ENCODE peak calls at places on chromosomes 16 and 17, in nine cellular contexts. H, D, N, M, L, O, J, S and U are unnamed samples.

GRCh38 chr17:1769826-1770477 is 8.1 kb downstream of the SERPINF1 start:
- DNase-seq in H (no peak), D (no peak), N (no peak), M (no peak), L (no peak), O (no peak), J (peak), S (no peak), U (no peak)

GRCh38 chr17:31724619-31725018 is 134.4 kb downstream of the COPRS start:
- DNase-seq in H (no peak), D (no peak), N (no peak), M (no peak), L (no peak), O (no peak), J (peak), S (peak), U (no peak)

GRCh38 chr16:53153130-53153529 is 98.3 kb downstream of the CHD9 start:
- DNase-seq in H (no peak), D (no peak), N (no peak), M (no peak), L (no peak), O (no peak), J (no peak), S (no peak), U (no peak)

GRCh38 chr17:81333626-81334368 is 38.7 kb upstream of the SLC38A10 start:
- DNase-seq in H (no peak), D (no peak), N (peak), M (no peak), L (no peak), O (no peak), J (no peak), S (no peak), U (no peak)

GRCh38 chr16:87829988-87830672 is 39.2 kb downstream of the SLC7A5 start:
- DNase-seq in H (no peak), D (no peak), N (peak), M (no peak), L (no peak), O (no peak), J (no peak), S (no peak), U (no peak)

GRCh38 chr16:69324013-69324531 is 6.3 kb downstream of the PDF start:
- DNase-seq in H (no peak), D (no peak), N (peak), M (no peak), L (no peak), O (no peak), J (no peak), S (no peak), U (no peak)

GRCh38 chr16:19696312-19696711 is 21.7 kb downstream of the KNOP1 start:
- DNase-seq in H (peak), D (peak), N (peak), M (no peak), L (peak), O (no peak), J (peak), S (peak), U (peak)

GRCh38 chr16:1917665-1918111 is 527 bp downstream of the HS3ST6 start:
- DNase-seq in H (no peak), D (no peak), N (no peak), M (no peak), L (no peak), O (peak), J (no peak), S (no peak), U (no peak)

GRCh38 chr17:65449495-65449894 is 112.0 kb downstream of the AXIN2 start:
- DNase-seq in H (no peak), D (no peak), N (no peak), M (no peak), L (no peak), O (peak), J (no peak), S (no peak), U (no peak)

GRCh38 chr17:16339959-16340358 is 13.3 kb downstream of the CENPV start:
- DNase-seq in H (no peak), D (no peak), N (no peak), M (no peak), L (no peak), O (no peak), J (no peak), S (no peak), U (no peak)

GRCh38 chr17:74354123-74354522 is 7.5 kb downstream of the BTBD17 start:
- DNase-seq in H (no peak), D (no peak), N (no peak), M (peak), L (no peak), O (peak), J (no peak), S (no peak), U (no peak)

GRCh38 chr16:72198021-72198420 is 26.1 kb upstream of the PMFBP1 start:
- DNase-seq in H (no peak), D (peak), N (no peak), M (no peak), L (no peak), O (no peak), J (peak), S (peak), U (peak)

GRCh38 chr16:8795096-8795495 is 2.3 kb downstream of the TMEM186 start:
- DNase-seq in H (no peak), D (no peak), N (no peak), M (no peak), L (no peak), O (no peak), J (no peak), S (peak), U (no peak)

GRCh38 chr16:8795818-8796217 is 1.6 kb downstream of the TMEM186 start:
- DNase-seq in H (no peak), D (no peak), N (no peak), M (no peak), L (no peak), O (no peak), J (no peak), S (no peak), U (no peak)

GRCh38 chr16:8798174-8798527 is 512 bp downstream of the PMM2 start:
- DNase-seq in H (no peak), D (no peak), N (no peak), M (peak), L (no peak), O (no peak), J (peak), S (peak), U (no peak)

GRCh38 chr16:8797364-8798173 is at the start of the genes PMM2 and TMEM186:
- DNase-seq in H (peak), D (peak), N (peak), M (peak), L (peak), O (peak), J (peak), S (peak), U (peak)

DNA sequence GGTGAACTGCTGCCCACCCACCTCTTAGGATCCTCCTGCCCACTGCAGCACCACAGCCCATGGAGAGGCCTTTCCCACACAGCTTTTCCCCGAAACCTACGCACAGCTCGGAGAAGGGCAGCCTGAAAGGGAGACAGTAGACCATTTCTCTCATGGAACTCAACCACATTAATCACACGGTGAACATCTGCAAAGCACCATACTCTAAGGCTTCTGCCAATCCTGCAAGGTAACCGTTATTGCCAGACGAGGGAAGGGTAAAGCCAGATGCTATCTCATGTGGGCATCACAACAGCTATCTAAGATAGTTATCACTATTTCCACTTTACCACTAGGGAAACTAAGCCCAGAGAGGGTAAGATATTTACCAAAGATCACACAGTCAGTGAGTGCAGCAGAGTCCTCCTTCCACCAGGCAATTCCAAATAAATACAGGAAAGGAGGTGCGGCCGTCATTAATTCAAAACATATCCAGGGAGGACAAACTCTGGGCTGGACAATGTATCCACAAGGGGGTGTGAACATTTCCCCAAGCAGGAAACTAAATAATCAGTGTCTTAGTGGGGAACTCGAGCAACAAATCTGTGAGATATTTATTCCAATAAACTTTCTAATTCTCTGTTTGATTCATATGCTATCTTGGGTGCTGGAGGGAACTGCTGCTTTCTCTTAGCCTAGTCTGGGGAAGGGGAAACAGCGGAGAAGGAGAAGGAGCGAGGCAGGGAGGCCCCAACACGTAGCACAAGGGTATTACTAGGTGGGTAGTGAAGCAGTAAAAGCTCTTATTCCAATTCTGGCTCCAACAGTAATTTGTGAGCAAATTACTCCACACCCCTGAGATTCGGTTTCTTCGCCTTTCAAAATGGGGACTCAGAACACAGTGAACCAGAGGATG is 723 bp downstream of the TMEM186 start:
- DNase-seq in H (no peak), D (no peak), N (no peak), M (no peak), L (no peak), O (no peak), J (no peak), S (no peak), U (no peak)
- H3K4me3 ChIP-seq in H (peak), D (peak), N (peak), M (peak), L (peak), O (peak), J (peak), S (peak), U (peak)

GRCh38 chr16:4666537-4667202 is 26.7 kb upstream of the NUDT16L1 start:
- DNase-seq in H (no peak), D (no peak), N (no peak), M (no peak), L (no peak), O (no peak), J (no peak), S (no peak), U (no peak)

GRCh38 chr16:4664538-4665418 is 28.6 kb upstream of the NUDT16L1 start:
- DNase-seq in H (peak), D (peak), N (peak), M (no peak), L (no peak), O (no peak), J (no peak), S (no peak), U (no peak)

GRCh38 chr16:4667203-4667983 is 26.0 kb upstream of the NUDT16L1 start:
- DNase-seq in H (no peak), D (no peak), N (no peak), M (no peak), L (no peak), O (no peak), J (no peak), S (no peak), U (no peak)

GRCh38 chr16:4663756-4664465 is 29.5 kb upstream of the NUDT16L1 start:
- DNase-seq in H (peak), D (peak), N (peak), M (no peak), L (no peak), O (no peak), J (peak), S (peak), U (no peak)

GRCh38 chr16:4668313-4668960 is 24.9 kb upstream of the NUDT16L1 start:
- DNase-seq in H (no peak), D (no peak), N (no peak), M (no peak), L (no peak), O (no peak), J (no peak), S (no peak), U (no peak)
- H3K4me3 ChIP-seq in H (no peak), D (no peak), N (no peak), M (no peak), L (no peak), O (no peak), J (no peak), S (no peak), U (no peak)

GRCh38 chr17:63445571-63446217 is 412 bp downstream of the CYB561 start:
- DNase-seq in H (no peak), D (no peak), N (peak), M (no peak), L (no peak), O (peak), J (peak), S (no peak), U (no peak)

GRCh38 chr17:63443053-63443452 is 3.1 kb downstream of the CYB561 start:
- DNase-seq in H (no peak), D (no peak), N (no peak), M (no peak), L (no peak), O (no peak), J (no peak), S (no peak), U (no peak)

GRCh38 chr17:63442549-63443035 is 3.5 kb downstream of the CYB561 start:
- DNase-seq in H (no peak), D (no peak), N (no peak), M (peak), L (no peak), O (peak), J (no peak), S (no peak), U (no peak)

GRCh38 chr17:63445065-63445464 is 1.0 kb downstream of the CYB561 start:
- DNase-seq in H (no peak), D (no peak), N (no peak), M (no peak), L (no peak), O (no peak), J (no peak), S (no peak), U (no peak)

GRCh38 chr17:63444457-63444856 is 1.6 kb downstream of the CYB561 start:
- DNase-seq in H (no peak), D (no peak), N (no peak), M (no peak), L (no peak), O (no peak), J (no peak), S (no peak), U (no peak)
- H3K4me3 ChIP-seq in H (no peak), D (no peak), N (no peak), M (no peak), L (no peak), O (no peak), J (no peak), S (no peak), U (no peak)

DNA sequence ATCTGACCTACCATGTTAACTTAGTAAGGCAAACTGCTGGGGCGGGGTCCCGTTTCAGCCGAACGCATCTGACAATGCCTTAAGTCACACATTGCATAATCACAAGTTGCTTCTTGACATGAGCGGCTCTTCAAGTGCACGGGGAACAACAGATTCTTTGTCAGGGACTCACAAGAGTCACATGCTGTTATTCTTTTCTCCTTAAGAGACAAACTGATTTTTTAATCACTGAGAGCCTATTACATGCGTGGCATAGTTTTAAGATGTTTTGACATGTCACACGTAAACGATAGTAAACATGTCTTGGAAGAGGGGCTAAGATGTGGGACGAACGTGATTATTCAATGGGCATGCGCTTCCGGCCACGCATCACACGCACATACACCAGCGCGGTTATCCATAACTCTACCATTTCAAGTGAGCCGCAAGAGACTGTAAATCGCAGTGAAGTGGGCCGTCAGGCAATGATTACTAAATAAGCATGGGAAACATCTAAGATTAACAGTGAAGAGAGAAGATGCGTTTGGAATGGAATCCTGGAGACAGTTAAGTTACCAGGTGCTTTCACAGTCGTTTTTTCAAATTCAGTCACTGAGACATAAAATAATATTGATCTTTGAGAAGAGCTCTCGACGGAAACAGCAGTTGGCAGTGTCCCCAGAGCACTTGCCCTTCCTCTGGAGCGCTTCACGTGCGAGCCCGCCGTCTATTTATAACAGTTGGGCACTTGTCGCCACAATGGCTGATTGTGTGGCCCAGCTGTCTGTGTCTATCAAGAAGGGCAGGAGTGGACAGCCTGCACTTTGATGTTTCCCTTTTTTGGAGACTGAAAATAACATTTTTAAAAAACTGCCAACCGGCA is 63.2 kb downstream of the ADCY9 start:
- DNase-seq in H (no peak), D (peak), N (peak), M (no peak), L (no peak), O (no peak), J (no peak), S (peak), U (no peak)
- H3K4me3 ChIP-seq in H (peak), D (peak), N (no peak), M (no peak), L (peak), O (no peak), J (no peak), S (peak), U (no peak)

GRCh38 chr17:41737680-41738023 is 3.2 kb upstream of the HAP1 start:
- DNase-seq in H (no peak), D (no peak), N (no peak), M (no peak), L (no peak), O (no peak), J (no peak), S (no peak), U (no peak)
- H3K4me3 ChIP-seq in H (no peak), D (no peak), N (no peak), M (no peak), L (no peak), O (no peak), J (no peak), S (no peak), U (no peak)